ENCODE peak calls at places on chromosomes 3 and 15, in eight cellular contexts. A is stomach, X is fibroblast of villous mesenchyme, Z is astrocyte of the cerebellum, Y is upper lobe of right lung, T is ovary, G is retinal pigment epithelial cell, M is heart right ventricle. C is an unnamed sample.
A peak's percentile ranks its signal among the peaks of the same experiment; 100 is the strongest.

GRCh38 chr15:67178569-67179210 is 75.8 kb downstream of the AAGAB start:
- DNase-seq in A (no peak), X (peak; percentile 99), Z (peak; percentile 95), Y (no peak), T (no peak), G (peak; percentile 93), M (no peak), C (peak; percentile 99)

GRCh38 chr3:15064299-15064834 is 748 bp downstream of the MRPS25 start:
- DNase-seq in A (no peak), X (peak; percentile 52), Z (no peak), Y (no peak), T (no peak), G (no peak), M (no peak), C (peak; percentile 39)

GRCh38 chr3:194682651-194683310 is 2.9 kb upstream of the FAM43A start:
- DNase-seq in A (peak; percentile 80), X (peak; percentile 85), Z (peak; percentile 81), Y (peak; percentile 76), T (peak; percentile 54), G (peak; percentile 58), M (peak; percentile 83), C (peak; percentile 95)

GRCh38 chr3:80537680-80538079 is 769.9 kb upstream of the ROBO1 start:
- DNase-seq in A (no peak), X (no peak), Z (no peak), Y (no peak), T (no peak), G (no peak), M (no peak), C (no peak)

GRCh38 chr15:63870043-63870394 is 36.3 kb upstream of the HERC1 start:
- DNase-seq in A (no peak), X (no peak), Z (no peak), Y (no peak), T (no peak), G (no peak), M (no peak), C (no peak)

GRCh38 chr3:188664795-188665194 is 507.0 kb upstream of the TPRG1 start:
- DNase-seq in A (no peak), X (no peak), Z (no peak), Y (no peak), T (no peak), G (no peak), M (no peak), C (no peak)

GRCh38 chr15:98807262-98807661 is 158.9 kb downstream of the IGF1R start:
- DNase-seq in A (no peak), X (peak; percentile 94), Z (no peak), Y (no peak), T (no peak), G (no peak), M (no peak), C (peak; percentile 89)

GRCh38 chr3:71310595-71311319 is 272.8 kb downstream of the FOXP1 start:
- DNase-seq in A (no peak), X (peak; percentile 43), Z (peak; percentile 16), Y (no peak), T (peak; percentile 43), G (no peak), M (peak; percentile 46), C (peak; percentile 66)

GRCh38 chr15:71447328-71448250 is 332.3 kb downstream of the THSD4 start:
- DNase-seq in A (peak; percentile 34), X (peak; percentile 26), Z (no peak), Y (no peak), T (no peak), G (peak; percentile 52), M (no peak), C (peak; percentile 51)

GRCh38 chr3:188796122-188796631 is 375.6 kb upstream of the TPRG1 start:
- DNase-seq in A (no peak), X (peak; percentile 90), Z (peak; percentile 86), Y (no peak), T (no peak), G (no peak), M (peak; percentile 6), C (peak; percentile 89)

GRCh38 chr3:109900774-109901173 is 563.4 kb upstream of the DPPA4 start:
- DNase-seq in A (no peak), X (no peak), Z (no peak), Y (no peak), T (no peak), G (no peak), M (no peak), C (no peak)

DNA sequence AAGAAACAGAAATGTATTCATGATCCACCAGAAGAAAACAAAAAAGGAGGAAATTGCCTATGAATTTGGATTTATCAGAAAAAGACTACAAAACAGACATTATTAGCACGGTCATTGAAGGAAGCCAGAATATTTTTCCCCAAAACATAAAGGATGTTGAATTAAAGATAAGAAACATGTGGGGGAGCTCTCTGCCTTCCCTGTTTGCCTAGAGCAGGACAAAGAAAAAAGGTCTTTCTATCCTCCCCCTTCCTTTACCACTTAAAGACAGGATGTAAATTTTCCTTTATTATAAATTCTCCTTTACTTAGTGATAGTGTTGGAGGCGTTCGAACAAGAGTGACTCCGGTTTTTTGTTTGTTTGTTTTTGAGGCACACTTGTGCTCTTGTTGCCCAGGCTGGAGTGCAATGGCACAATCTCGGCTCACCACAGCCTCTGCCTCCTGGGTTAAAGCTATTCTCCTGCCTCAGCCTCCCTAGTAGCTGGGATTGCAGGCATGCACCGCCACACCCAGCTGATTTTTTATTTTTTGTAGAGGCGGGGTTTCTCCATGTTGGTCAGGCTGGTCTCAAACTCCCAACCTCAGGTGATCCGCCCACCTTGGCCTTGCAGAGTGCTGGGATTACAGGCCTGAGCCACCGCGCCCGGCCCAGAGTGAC is 14.9 kb upstream of the RPN1 start:
- DNase-seq in A (no peak), X (peak; percentile 12), Z (no peak), Y (no peak), T (no peak), G (no peak), M (no peak), C (peak; percentile 48)
- TF ChIP-seq CTCF in A (no peak), X (peak; percentile 7), Z (no peak), Y (no peak), T (no peak), G (no peak), M (peak; percentile 18), C (peak; percentile 33)

GRCh38 chr3:63086190-63086589 is 191.9 kb upstream of the SYNPR start:
- DNase-seq in A (no peak), X (no peak), Z (no peak), Y (no peak), T (no peak), G (no peak), M (no peak), C (no peak)
- H3K4me3 ChIP-seq in A (no peak overlapping the region), X (no peak overlapping the region), Z (no peak overlapping the region), Y (no peak overlapping the region), T (no peak overlapping the region), G (no peak overlapping the region), M (no peak overlapping the region), C (no peak overlapping the region)

GRCh38 chr3:115388825-115389224 is 234.5 kb upstream of the GAP43 start:
- DNase-seq in A (no peak), X (no peak), Z (no peak), Y (no peak), T (no peak), G (no peak), M (no peak), C (no peak)

GRCh38 chr3:115381931-115382330 is 234.8 kb upstream of the ZBTB20 start:
- DNase-seq in A (no peak), X (no peak), Z (no peak), Y (no peak), T (no peak), G (no peak), M (no peak), C (no peak)

GRCh38 chr3:115385935-115386334 is 237.4 kb upstream of the GAP43 start:
- DNase-seq in A (no peak), X (no peak), Z (no peak), Y (no peak), T (no peak), G (no peak), M (no peak), C (no peak)

GRCh38 chr3:115388166-115388565 is 235.1 kb upstream of the GAP43 start:
- DNase-seq in A (no peak), X (peak; percentile 19), Z (no peak), Y (no peak), T (no peak), G (no peak), M (peak; percentile 29), C (peak; percentile 23)

DNA sequence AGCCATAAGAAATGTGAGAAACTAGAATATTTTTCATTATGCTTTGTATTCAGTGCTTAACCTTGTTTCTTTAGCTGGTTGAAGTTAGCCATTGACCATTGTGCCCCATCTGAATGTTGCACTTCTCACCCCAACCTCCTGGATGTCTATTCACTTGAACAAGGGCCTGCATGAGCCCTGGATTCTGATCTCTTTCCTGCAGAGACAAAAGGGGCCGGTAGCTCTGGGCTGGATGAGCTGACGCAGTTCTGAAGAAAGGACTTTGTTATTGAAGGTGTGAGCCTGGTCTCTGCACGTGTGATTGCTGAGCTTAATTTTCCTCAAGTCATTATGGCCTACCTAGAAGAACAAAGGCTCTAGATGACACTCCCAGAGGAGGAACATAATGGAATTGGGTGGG is 237.0 kb upstream of the GAP43 start:
- DNase-seq in A (no peak), X (no peak), Z (no peak), Y (no peak), T (no peak), G (no peak), M (no peak), C (no peak)
- TF ChIP-seq CTCF in A (no peak), X (no peak), Z (no peak), Y (no peak), T (no peak), G (no peak), M (no peak), C (no peak)

DNA sequence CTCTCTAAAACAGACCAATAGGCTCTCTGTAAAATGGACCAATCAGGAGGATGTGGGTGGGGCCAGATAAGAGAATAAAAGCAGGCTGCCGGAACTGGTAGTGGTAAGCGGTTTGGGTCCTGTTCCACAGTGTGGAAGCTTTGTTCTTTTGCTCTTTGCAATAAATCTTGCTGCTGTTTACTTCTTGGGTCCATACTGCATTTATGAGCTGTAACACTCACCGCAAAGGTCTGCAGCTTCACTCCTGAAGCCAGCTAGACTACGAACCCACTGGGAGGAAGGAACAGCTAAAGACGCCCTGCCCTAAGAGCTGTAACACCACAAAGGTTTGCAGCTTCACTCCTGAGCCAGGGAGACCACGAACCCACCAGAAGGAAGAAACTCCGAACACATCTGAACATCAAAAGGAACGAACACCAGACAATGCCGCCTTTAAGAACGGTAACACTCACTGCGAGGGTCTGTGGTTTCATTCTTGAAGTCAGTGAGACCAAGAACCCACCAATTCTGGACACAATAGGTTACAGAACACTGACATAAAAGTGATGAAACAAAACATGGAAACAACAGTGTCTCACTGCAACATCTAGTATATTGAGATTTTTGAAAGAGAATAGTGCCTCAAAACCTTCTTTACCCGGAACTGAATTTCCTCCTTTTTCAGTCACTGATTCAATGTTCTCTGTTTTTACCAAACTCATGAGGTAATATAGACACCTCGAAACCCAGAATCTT is 28.8 kb upstream of the PLSCR2 start:
- DNase-seq in A (no peak), X (no peak), Z (no peak), Y (no peak), T (no peak), G (no peak), M (no peak), C (no peak)
- H3K4me3 ChIP-seq in A (no peak overlapping the region), X (no peak overlapping the region), Z (no peak overlapping the region), Y (no peak overlapping the region), T (no peak overlapping the region), G (no peak overlapping the region), M (no peak overlapping the region), C (no peak overlapping the region)

C was measured in choroid plexus epithelial cell.